ENCODE peak calls at places on chromosomes 7 and 10, in seven cellular contexts. K, G, O, U, W, S and N are unnamed samples.
A peak's percentile ranks its signal among the peaks of the same experiment; 100 is the strongest.

GRCh38 chr7:128888756-128889095 is 21.8 kb downstream of the KCP start:
- DNase-seq in W (no peak), G (no peak), O (no peak), K (no peak), S (no peak), U (no peak), N (no peak)

GRCh38 chr7:2353650-2354172 is 916 bp upstream of the EIF3B start:
- DNase-seq in U (peak; percentile 92), S (peak; percentile 95), G (peak; percentile 95), W (peak; percentile 86), K (peak; percentile 88), O (peak; percentile 94), N (peak; percentile 44)

GRCh38 chr10:52066383-52066782 is 247.7 kb upstream of the DKK1 start:
- DNase-seq in S (no peak), O (no peak), G (no peak), W (no peak), K (no peak), U (no peak), N (no peak)

GRCh38 chr7:77799078-77799964 is 748 bp downstream of the PHTF2 start:
- DNase-seq in G (peak; percentile 62), S (peak; percentile 71), U (peak; percentile 35), W (peak; percentile 5), K (peak; percentile 45), O (peak; percentile 78), N (no peak)

GRCh38 chr7:51366930-51367613 is 50.5 kb upstream of the COBL start:
- DNase-seq in U (peak; percentile 26), K (no peak), S (no peak), G (peak; percentile 69), W (no peak), O (no peak), N (no peak)

GRCh38 chr7:74590814-74591213 is 66.7 kb upstream of the GTF2I start:
- DNase-seq in U (no peak), K (no peak), O (no peak), W (no peak), S (no peak), G (no peak), N (no peak)

GRCh38 chr7:73526892-73527821 is 5.1 kb upstream of the BAZ1B start:
- DNase-seq in S (no peak), U (no peak), G (no peak), O (no peak), W (no peak), K (no peak), N (no peak)

GRCh38 chr10:98259606-98260319 is 8.2 kb downstream of the LOXL4 start:
- DNase-seq in U (no peak), G (peak; percentile 67), O (no peak), W (no peak), S (no peak), K (no peak), N (no peak)

GRCh38 chr7:48365010-48365409 is 193.8 kb downstream of the ABCA13 start:
- DNase-seq in U (no peak), W (no peak), G (no peak), S (no peak), K (no peak), O (no peak), N (no peak)

GRCh38 chr7:87152897-87153641 is 816 bp downstream of the DMTF1 start:
- DNase-seq in W (peak; percentile 8), O (peak; percentile 68), S (peak; percentile 53), G (peak; percentile 67), K (peak; percentile 25), U (peak; percentile 18), N (no peak)

GRCh38 chr10:22453948-22454347 is 108.7 kb downstream of the SPAG6 start:
- DNase-seq in S (no peak), O (no peak), U (no peak), W (no peak), G (peak; percentile 12), K (no peak), N (no peak)

GRCh38 chr10:73591578-73591902 is 398 bp upstream of the USP54 start:
- DNase-seq in O (no peak), G (peak; percentile 45), S (no peak), U (no peak), W (no peak), K (no peak), N (no peak)

GRCh38 chr7:135685306-135686084 is 23.2 kb downstream of the STMP1 start:
- DNase-seq in K (no peak), S (no peak), U (no peak), G (peak; percentile 78), W (no peak), O (no peak), N (no peak)

GRCh38 chr7:40133561-40134427 is 628 bp downstream of the MPLKIP start:
- DNase-seq in U (no peak), O (no peak), W (no peak), S (no peak), G (peak; percentile 57), K (no peak), N (no peak)

GRCh38 chr10:78212134-78212785 is 178.6 kb downstream of the RPS24 start:
- DNase-seq in O (peak; percentile 81), G (peak; percentile 35), W (no peak), K (peak; percentile 60), U (peak; percentile 44), S (peak; percentile 62), N (no peak)

GRCh38 chr10:70296406-70296899 is 12.6 kb upstream of the NPFFR1 start:
- DNase-seq in S (peak; percentile 94), O (peak; percentile 95), K (peak; percentile 90), W (no peak), G (peak; percentile 98), U (peak; percentile 90), N (no peak)

GRCh38 chr10:69911571-69912528 is 110.1 kb downstream of the COL13A1 start:
- DNase-seq in G (no peak), U (no peak), W (no peak), S (peak; percentile 66), K (peak; percentile 61), O (peak; percentile 83), N (no peak)

GRCh38 chr10:89793649-89794254 is 92.4 kb downstream of the KIF20B start:
- DNase-seq in S (no peak), U (peak; percentile 21), K (no peak), W (no peak), O (no peak), G (peak; percentile 74), N (no peak)

GRCh38 chr10:126088144-126088543 is 191.8 kb downstream of the FANK1 start:
- DNase-seq in G (peak; percentile 46), O (no peak), K (no peak), W (no peak), S (no peak), U (no peak), N (no peak)

GRCh38 chr10:34731885-34732701 is 83.0 kb downstream of the PARD3 start:
- DNase-seq in W (no peak), K (no peak), U (no peak), S (no peak), G (peak; percentile 74), O (no peak), N (no peak)

GRCh38 chr7:124898523-124898922 is 31.1 kb downstream of the POT1 start:
- DNase-seq in U (no peak), S (no peak), O (no peak), W (no peak), G (peak; percentile 4), K (no peak), N (no peak)

GRCh38 chr10:8043569-8044306 is 10.8 kb upstream of the GATA3 start:
- DNase-seq in O (no peak), W (no peak), S (no peak), U (no peak), G (no peak), K (no peak), N (no peak)

GRCh38 chr7:158555034-158555520 is 32.5 kb downstream of the PTPRN2 start:
- DNase-seq in W (no peak), O (no peak), K (no peak), G (no peak), S (no peak), U (no peak), N (no peak)
- H3K27me3 ChIP-seq in W (no peaks in the 10 kb centered on the region), O (no peaks in the 10 kb centered on the region), K (no peaks in the 10 kb centered on the region), G (no peaks in the 10 kb centered on the region), S (peaks cover 5% of the 10 kb centered on the region), U (peaks cover 2% of the 10 kb centered on the region), N (no peaks in the 10 kb centered on the region)

GRCh38 chr10:48592346-48592745 is 12.5 kb downstream of the ARHGAP22 start:
- DNase-seq in W (no peak), O (no peak), S (no peak), G (no peak), K (no peak), U (no peak), N (no peak)

GRCh38 chr10:48595533-48595932 is 9.3 kb downstream of the ARHGAP22 start:
- DNase-seq in S (no peak), W (no peak), U (no peak), O (no peak), G (no peak), K (no peak), N (no peak)

GRCh38 chr10:48594371-48594770 is 10.5 kb downstream of the ARHGAP22 start:
- DNase-seq in O (no peak), S (no peak), G (no peak), K (no peak), U (no peak), W (no peak), N (no peak)

GRCh38 chr10:48598243-48598935 is 6.5 kb downstream of the ARHGAP22 start:
- DNase-seq in K (no peak), G (no peak), O (no peak), U (no peak), W (no peak), S (no peak), N (no peak)

GRCh38 chr10:48594799-48595198 is 10.1 kb downstream of the ARHGAP22 start:
- DNase-seq in S (no peak), U (no peak), W (no peak), O (no peak), G (no peak), K (no peak), N (no peak)
- H3K4me3 ChIP-seq in S (no peak overlapping the region), U (no peak overlapping the region), W (no peak overlapping the region), O (no peak overlapping the region), G (no peak overlapping the region), K (no peak overlapping the region), N (no peak overlapping the region)

GRCh38 chr7:29765392-29765979 is 40.8 kb upstream of the WIPF3 start:
- DNase-seq in K (no peak), S (no peak), G (no peak), U (no peak), O (no peak), W (no peak), N (no peak)
- H3K27me3 ChIP-seq in K (no peaks in the 10 kb centered on the region), S (no peaks in the 10 kb centered on the region), G (peaks cover 38% of the 10 kb centered on the region), U (no peaks in the 10 kb centered on the region), O (no peaks in the 10 kb centered on the region), W (no peaks in the 10 kb centered on the region), N (no peaks in the 10 kb centered on the region)

DNA sequence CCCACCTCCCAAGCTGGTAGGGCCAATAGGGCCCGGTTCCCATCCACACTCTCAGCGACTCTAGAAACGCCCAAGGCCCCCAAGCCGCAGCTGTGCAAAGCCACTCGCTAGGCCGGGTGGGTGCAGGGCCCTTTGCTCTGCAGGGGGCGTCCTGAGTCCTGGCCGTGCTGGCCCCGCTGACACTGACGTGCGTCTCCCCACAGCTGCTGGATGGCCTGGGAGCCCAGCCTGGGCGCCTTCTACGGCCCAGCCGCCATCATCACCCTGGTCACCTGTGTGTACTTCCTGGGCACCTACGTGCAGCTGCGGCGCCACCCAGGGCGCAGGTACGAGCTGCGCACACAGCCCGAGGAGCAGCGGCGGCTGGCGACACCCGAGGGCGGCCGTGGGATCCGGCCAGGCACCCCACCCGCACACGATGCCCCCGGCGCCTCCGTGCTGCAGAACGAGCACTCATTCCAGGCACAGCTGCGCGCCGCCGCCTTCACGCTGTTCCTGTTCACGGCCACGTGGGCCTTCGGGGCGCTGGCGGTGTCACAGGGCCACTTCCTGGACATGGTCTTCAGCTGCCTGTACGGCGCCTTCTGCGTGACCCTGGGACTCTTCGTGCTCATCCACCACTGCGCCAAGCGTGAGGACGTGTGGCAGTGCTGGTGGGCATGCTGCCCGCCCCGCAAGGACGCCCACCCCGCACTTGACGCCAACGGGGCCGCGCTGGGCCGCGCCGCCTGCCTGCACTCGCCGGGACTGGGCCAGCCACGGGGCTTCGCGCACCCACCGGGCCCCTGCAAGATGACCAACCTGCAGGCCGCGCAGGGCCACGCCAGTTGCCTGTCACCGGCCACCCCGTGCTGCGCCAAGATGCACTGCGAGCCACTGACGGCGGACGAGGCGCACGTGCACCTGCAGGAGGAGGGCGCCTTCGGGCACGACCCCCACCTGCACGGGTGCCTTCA is 31.6 kb upstream of the KNDC1 start:
- DNase-seq in U (no peak), S (peak; percentile 42), K (no peak), G (no peak), O (peak; percentile 49), W (no peak), N (no peak)
- H3K4me3 ChIP-seq in U (no peak overlapping the region), S (no peak overlapping the region), K (no peak overlapping the region), G (no peak overlapping the region), O (no peak overlapping the region), W (no peak overlapping the region), N (no peak overlapping the region)